ENCODE peak calls at places on chromosomes 16 and 17, in six cellular contexts. J is AG10803, F is A673, A is foreskin keratinocyte, B is Peyer's patch, Y is cardiac muscle cell. U is an unnamed sample.

GRCh38 chr16:25063865-25064264 is 47.7 kb upstream of the LCMT1 start:
- DNase-seq in J (peak), F (no peak), A (no peak), B (no peak), Y (peak), U (no peak)

GRCh38 chr16:89135166-89135565 is 36.4 kb upstream of the CDH15 start:
- DNase-seq in J (no peak), F (no peak), A (no peak), B (no peak), Y (no peak), U (no peak)

GRCh38 chr17:49242813-49243212 is 12.2 kb upstream of the PHOSPHO1 start:
- DNase-seq in J (no peak), F (no peak), A (no peak), B (no peak), Y (no peak), U (no peak)

GRCh38 chr17:57456622-57457021 is 200.3 kb downstream of the MSI2 start:
- DNase-seq in J (peak), F (no peak), A (no peak), B (no peak), Y (no peak), U (no peak)

GRCh38 chr17:15289285-15290185 is 24.4 kb upstream of the PMP22 start:
- DNase-seq in J (peak), F (no peak), A (no peak), B (no peak), Y (no peak), U (no peak)

GRCh38 chr17:64003526-64004121 is 5.5 kb downstream of the PRR29 start:
- DNase-seq in J (no peak), F (no peak), A (no peak), B (no peak), Y (no peak), U (no peak)

GRCh38 chr16:73129455-73129854 is 81.5 kb upstream of the ZFHX3 start:
- DNase-seq in J (no peak), F (no peak), A (no peak), B (no peak), Y (no peak), U (no peak)

GRCh38 chr16:6206080-6206479 is 1108.5 kb upstream of the EEF2KMT start:
- DNase-seq in J (no peak), F (no peak), A (no peak), B (no peak), Y (no peak), U (peak)

GRCh38 chr17:55343900-55344513 is 77.6 kb downstream of the MMD start:
- DNase-seq in J (no peak), F (no peak), A (no peak), B (no peak), Y (no peak), U (no peak)

GRCh38 chr17:45225964-45226530 is 4.4 kb downstream of the FMNL1 start:
- DNase-seq in J (no peak), F (no peak), A (no peak), B (peak), Y (no peak), U (no peak)

GRCh38 chr17:39016193-39017153 is 49.3 kb upstream of the FBXO47 start:
- DNase-seq in J (peak), F (no peak), A (no peak), B (no peak), Y (no peak), U (no peak)

GRCh38 chr16:52690468-52690867 is 143.5 kb upstream of the TOX3 start:
- DNase-seq in J (no peak), F (no peak), A (no peak), B (no peak), Y (no peak), U (no peak)

GRCh38 chr17:75518201-75518600 is 1.9 kb downstream of the TSEN54 start:
- DNase-seq in J (no peak), F (no peak), A (no peak), B (peak), Y (no peak), U (no peak)

GRCh38 chr17:15388356-15389046 is 47.1 kb upstream of the TEKT3 start:
- DNase-seq in J (no peak), F (no peak), A (no peak), B (no peak), Y (no peak), U (no peak)

GRCh38 chr17:74280093-74280513 is 6.1 kb downstream of the DNAI2 start:
- DNase-seq in J (no peak), F (no peak), A (no peak), B (peak), Y (no peak), U (no peak)

GRCh38 chr16:64962786-64963185 is 159.1 kb downstream of the CDH11 start:
- DNase-seq in J (peak), F (no peak), A (no peak), B (no peak), Y (no peak), U (no peak)

GRCh38 chr16:87582221-87582965 is 19.9 kb upstream of the JPH3 start:
- DNase-seq in J (peak), F (no peak), A (no peak), B (no peak), Y (no peak), U (no peak)

GRCh38 chr17:34720760-34721159 is 141.4 kb downstream of the TMEM132E start:
- DNase-seq in J (no peak), F (no peak), A (no peak), B (no peak), Y (no peak), U (no peak)

GRCh38 chr16:19490619-19491018 is 31.3 kb downstream of the GDE1 start:
- DNase-seq in J (no peak), F (no peak), A (no peak), B (no peak), Y (no peak), U (no peak)

GRCh38 chr16:19481769-19482168 is 40.1 kb downstream of the GDE1 start:
- DNase-seq in J (no peak), F (no peak), A (no peak), B (no peak), Y (no peak), U (no peak)

GRCh38 chr16:19488213-19488640 is 33.7 kb downstream of the GDE1 start:
- DNase-seq in J (no peak), F (no peak), A (no peak), B (no peak), Y (no peak), U (no peak)

GRCh38 chr16:19481291-19481690 is 40.6 kb downstream of the GDE1 start:
- DNase-seq in J (peak), F (no peak), A (no peak), B (no peak), Y (no peak), U (no peak)

DNA sequence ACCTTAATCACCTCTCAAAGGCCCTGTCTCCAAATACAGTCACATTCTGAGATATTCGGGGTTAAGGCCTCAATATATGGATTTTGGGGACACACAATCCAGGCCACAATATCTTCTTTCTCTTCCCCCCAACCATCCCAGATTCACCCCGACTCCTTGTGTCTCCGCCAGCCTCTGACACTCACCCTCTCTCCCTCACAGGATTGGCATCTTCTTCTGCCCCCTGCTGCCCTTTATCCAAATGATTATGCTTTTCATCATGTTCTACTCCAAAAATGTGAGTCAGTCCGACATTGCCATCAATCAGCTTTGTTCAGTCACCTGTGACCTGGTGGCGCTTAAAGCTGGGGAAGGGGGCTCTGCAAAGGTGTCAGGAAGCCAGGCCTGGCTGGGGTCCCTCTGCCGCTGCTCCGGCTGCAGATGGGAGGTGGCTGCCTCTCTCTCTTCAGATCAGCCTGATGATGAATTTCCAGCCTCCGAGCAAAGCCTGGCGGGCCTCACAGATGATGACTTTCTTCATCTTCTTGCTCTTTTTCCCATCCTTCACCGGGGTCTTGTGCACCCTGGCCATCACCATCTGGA is 35.1 kb downstream of the GDE1 start:
- DNase-seq in J (no peak), F (no peak), A (no peak), B (no peak), Y (no peak), U (no peak)
- TF ChIP-seq CTCF in J (peak), F (peak), A (peak), B (no peak), Y (no peak), U (no peak)

GRCh38 chr16:84513111-84514065 is 8.9 kb upstream of the MEAK7 start:
- DNase-seq in J (peak), F (no peak), A (no peak), B (no peak), Y (no peak), U (no peak)
- TF ChIP-seq CTCF in J (no peak), F (no peak), A (no peak), B (no peak), Y (no peak), U (no peak)

GRCh38 chr17:68291836-68292688 is 767 bp downstream of the ARSG start:
- DNase-seq in J (peak), F (peak), A (peak), B (peak), Y (peak), U (peak)
- TF ChIP-seq CTCF in J (no peak), F (peak), A (no peak), B (no peak), Y (no peak), U (no peak)

DNA sequence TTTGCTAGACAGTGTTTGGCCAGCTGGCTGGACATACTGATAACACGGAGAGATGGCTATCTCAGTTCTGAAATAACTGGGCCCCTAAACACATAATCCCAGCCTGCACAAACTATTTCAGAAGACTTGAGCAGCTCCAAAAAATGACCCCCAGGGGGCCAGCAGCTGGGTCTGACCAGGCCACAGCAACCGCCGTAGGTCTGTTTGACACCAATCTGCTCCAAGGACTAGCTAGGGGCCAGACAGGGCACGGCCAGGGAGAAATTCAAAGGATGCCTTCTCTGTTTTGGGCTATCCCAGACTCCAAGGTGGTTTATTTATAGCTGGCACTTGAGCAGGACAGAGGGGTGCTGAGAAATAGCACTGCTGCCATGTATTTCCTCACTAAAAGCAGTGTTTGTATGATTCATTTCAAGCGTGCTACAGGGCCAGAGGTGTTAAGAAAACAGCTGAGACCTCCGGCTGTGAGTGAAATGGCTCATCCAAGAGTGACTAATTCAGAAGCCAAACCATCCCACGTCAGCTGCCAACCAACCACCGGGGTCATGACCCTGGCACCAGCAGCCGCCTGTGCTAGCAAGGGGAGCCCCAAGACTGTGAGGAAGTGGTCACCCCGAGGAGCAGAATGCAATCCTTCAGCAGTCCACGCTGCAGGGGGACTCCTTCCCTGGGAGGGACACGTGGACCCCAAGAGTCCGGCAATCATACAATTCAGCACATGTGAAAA is 5.7 kb downstream of the GGA2 start:
- DNase-seq in J (peak), F (peak), A (peak), B (peak), Y (peak), U (no peak)
- TF ChIP-seq CTCF in J (peak), F (no peak), A (no peak), B (no peak), Y (no peak), U (no peak)

GRCh38 chr17:2337811-2338657 is 733 bp downstream of the SGSM2 start:
- DNase-seq in J (peak), F (peak), A (no peak), B (peak), Y (peak), U (peak)
- TF ChIP-seq CTCF in J (no peak), F (no peak), A (no peak), B (no peak), Y (no peak), U (no peak)

GRCh38 chr16:54927125-54928015 is 3.3 kb upstream of the IRX5 start:
- DNase-seq in J (no peak), F (no peak), A (no peak), B (no peak), Y (peak), U (no peak)

GRCh38 chr16:54930034-54930938 is at the start of gene IRX5:
- DNase-seq in J (peak), F (peak), A (peak), B (peak), Y (peak), U (peak)

GRCh38 chr16:54929090-54930033 is 1.3 kb upstream of the IRX5 start:
- DNase-seq in J (peak), F (peak), A (peak), B (peak), Y (peak), U (peak)

GRCh38 chr16:54928016-54928356 is 2.7 kb upstream of the IRX5 start:
- DNase-seq in J (no peak), F (peak), A (no peak), B (no peak), Y (peak), U (no peak)

GRCh38 chr16:54928421-54929089 is 2.1 kb upstream of the IRX5 start:
- DNase-seq in J (peak), F (peak), A (no peak), B (no peak), Y (no peak), U (peak)
- TF ChIP-seq CTCF in J (no peak), F (no peak), A (peak), B (no peak), Y (no peak), U (no peak)

DNA sequence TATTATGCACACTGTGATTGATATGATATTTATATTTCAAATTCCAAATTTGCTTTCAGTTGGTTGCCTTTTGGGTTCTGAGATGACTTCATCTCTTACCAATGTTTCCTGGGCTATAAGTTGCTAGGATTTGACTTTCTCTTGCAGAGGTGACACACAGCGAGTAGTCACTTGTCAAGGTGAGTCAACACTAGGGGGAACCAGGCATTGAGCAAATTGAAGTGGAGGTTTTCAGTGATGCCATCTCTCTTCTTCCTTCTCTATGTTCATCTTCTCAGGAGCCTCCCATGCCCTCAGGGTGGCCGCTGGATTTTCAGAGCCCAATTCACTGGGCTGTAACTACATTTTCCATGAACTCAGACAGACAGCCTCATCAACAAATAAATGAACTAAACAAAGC is 6.0 kb upstream of the CPD start:
- DNase-seq in J (peak), F (no peak), A (peak), B (no peak), Y (no peak), U (no peak)
- TF ChIP-seq CTCF in J (peak), F (no peak), A (peak), B (no peak), Y (no peak), U (no peak)

GRCh38 chr16:5058476-5058875 is 7.3 kb downstream of the C16orf89 start:
- DNase-seq in J (no peak), F (peak), A (no peak), B (no peak), Y (peak), U (peak)
- TF ChIP-seq CTCF in J (peak), F (peak), A (peak), B (no peak), Y (peak), U (peak)

DNA sequence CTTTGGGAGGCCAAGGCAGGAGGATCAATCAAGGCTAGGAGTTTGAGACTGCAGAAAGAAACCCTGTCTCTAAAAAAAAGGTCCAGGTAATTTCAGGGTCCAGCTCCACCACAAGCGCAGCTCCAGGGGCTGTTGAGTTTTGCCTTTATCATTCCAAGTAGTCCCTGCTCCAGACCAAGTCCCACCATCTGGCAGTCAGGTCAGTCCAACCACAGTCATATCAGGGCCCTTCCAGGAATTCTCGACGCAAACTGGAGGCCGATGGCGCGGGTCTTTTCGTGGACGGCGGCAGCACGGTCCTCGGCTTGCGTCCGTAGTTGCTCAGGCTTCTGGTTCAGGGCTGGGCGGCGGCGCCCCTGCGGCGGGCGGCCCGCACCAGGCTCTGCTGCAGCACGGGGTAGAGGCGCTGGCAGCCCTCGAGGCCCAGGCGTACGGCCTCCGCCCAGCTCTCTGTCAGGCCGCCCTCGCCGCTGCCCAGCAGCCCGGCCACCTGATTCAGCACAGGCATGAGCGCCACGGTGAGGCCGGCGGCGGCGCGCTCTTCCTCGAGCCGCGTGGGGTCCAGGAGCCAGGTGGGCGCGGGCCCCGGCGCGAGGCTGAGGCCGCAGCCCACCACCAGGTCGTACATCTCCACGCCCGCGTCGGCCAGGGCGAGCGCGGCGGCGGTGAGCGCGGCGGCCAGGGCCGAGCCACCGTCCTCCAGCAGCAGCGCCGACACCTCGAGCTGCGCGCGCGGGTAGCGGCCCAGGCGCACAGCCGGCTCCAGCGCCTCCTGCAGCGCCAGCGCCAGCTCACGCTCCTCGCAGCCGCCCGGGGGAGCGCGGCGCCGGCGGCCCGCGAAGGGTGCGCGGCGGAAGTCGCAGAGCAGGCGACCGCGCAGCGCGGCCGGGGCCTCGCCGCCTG is 741 bp downstream of the EXOSC6 start:
- DNase-seq in J (peak), F (peak), A (no peak), B (peak), Y (peak), U (peak)
- TF ChIP-seq CTCF in J (no peak), F (no peak), A (peak), B (no peak), Y (no peak), U (no peak)

GRCh38 chr17:61926831-61927210 is 961 bp downstream of the INTS2 start:
- DNase-seq in J (peak), F (no peak), A (no peak), B (no peak), Y (no peak), U (no peak)
- TF ChIP-seq CTCF in J (no peak), F (no peak), A (no peak), B (no peak), Y (no peak), U (no peak)

U was measured in endothelial cell.